ENCODE peak calls at places on chromosomes 1 and 21, in six cellular contexts. E is Panc1, T is C1 segment of cervical spinal cord, G is T follicular helper cell, M is progenitor cell of endocrine pancreas, B is Daoy. O is an unnamed sample.

GRCh38 chr1:170698711-170699275 is 34.9 kb downstream of the PRRX1 start:
- DNase-seq in B (no peak), T (no peak), G (no peak), M (no peak), E (no peak), O (no peak)

GRCh38 chr1:15538750-15539149 is 12.1 kb downstream of the DNAJC16 start:
- DNase-seq in B (no peak), T (no peak), E (no peak), M (no peak), G (no peak), O (no peak)

GRCh38 chr1:214476958-214477870 is 74.2 kb downstream of the PTPN14 start:
- DNase-seq in G (no peak), M (no peak), E (no peak), B (peak; percentile 83), T (no peak), O (no peak)

GRCh38 chr1:33348676-33349080 is 27.8 kb upstream of the A3GALT2 start:
- DNase-seq in G (no peak), B (peak; percentile 65), M (no peak), E (no peak), T (no peak), O (no peak)

GRCh38 chr21:31713973-31714740 is 17.8 kb downstream of the SCAF4 start:
- DNase-seq in G (no peak), M (no peak), E (no peak), B (no peak), T (no peak), O (no peak)

GRCh38 chr1:179104851-179105250 is 23.0 kb downstream of the TOR3A start:
- DNase-seq in G (no peak), E (no peak), M (no peak), B (no peak), T (no peak), O (no peak)

GRCh38 chr21:37263827-37264226 is 3.3 kb downstream of the VPS26C start:
- DNase-seq in B (no peak), T (no peak), M (no peak), E (no peak), G (no peak), O (no peak)

GRCh38 chr21:44950351-44950750 is 10.5 kb downstream of the SLX9 start:
- DNase-seq in E (no peak), T (no peak), B (no peak), M (no peak), G (no peak), O (no peak)

GRCh38 chr1:14826172-14826636 is 227.7 kb downstream of the KAZN start:
- DNase-seq in E (no peak), M (no peak), B (peak; percentile 72), G (no peak), T (no peak), O (no peak)

GRCh38 chr1:64982134-64982533 is 15.8 kb upstream of the JAK1 start:
- DNase-seq in T (no peak), B (peak; percentile 44), G (no peak), M (no peak), E (no peak), O (peak; percentile 27)

GRCh38 chr1:154608522-154609294 is 722 bp upstream of the ADAR start:
- DNase-seq in E (no peak), T (peak; percentile 22), M (peak; percentile 31), B (peak; percentile 65), G (peak; percentile 9), O (peak; percentile 33)

GRCh38 chr1:214331180-214331579 is 50.2 kb downstream of the SMYD2 start:
- DNase-seq in T (no peak), E (no peak), M (no peak), G (no peak), B (no peak), O (peak; percentile 38)

GRCh38 chr1:62437273-62437945 is 560 bp downstream of the USP1 start:
- DNase-seq in G (peak; percentile 34), B (peak; percentile 31), T (no peak), M (no peak), E (no peak), O (no peak)